ENCODE peak calls at places on chromosomes 16 and 17, in eight cellular contexts. X, R, T, Z, G, E, D and J are unnamed samples.

GRCh38 chr17:82598256-82599011 is 49.8 kb downstream of the WDR45B start:
- DNase-seq in G (no peak), D (no peak), E (no peak), X (no peak), Z (no peak), R (no peak), T (no peak), J (no peak)

GRCh38 chr16:49674255-49674980 is 181.5 kb downstream of the ZNF423 start:
- DNase-seq in D (no peak), R (no peak), Z (no peak), E (no peak), G (peak; percentile 12), T (no peak), X (no peak), J (no peak)

GRCh38 chr16:1788708-1789100 is 4.8 kb downstream of the IGFALS start:
- DNase-seq in R (no peak), D (no peak), G (no peak), T (peak; percentile 17), Z (no peak), E (no peak), X (no peak), J (no peak)

GRCh38 chr16:72875291-72876036 is 172.5 kb downstream of the ZFHX3 start:
- DNase-seq in E (no peak), D (no peak), T (no peak), R (no peak), G (peak; percentile 18), Z (no peak), X (no peak), J (no peak)

GRCh38 chr17:8060274-8060673 is 21.4 kb downstream of the ALOX15B start:
- DNase-seq in R (peak; percentile 66), G (peak; percentile 78), T (peak; percentile 53), Z (no peak), X (no peak), E (no peak), D (peak; percentile 77), J (peak; percentile 80)

GRCh38 chr17:64084940-64085649 is 44.8 kb downstream of the ERN1 start:
- DNase-seq in Z (no peak), E (no peak), G (no peak), R (no peak), X (no peak), D (no peak), T (no peak), J (no peak)

GRCh38 chr17:77704048-77704815 is 254.3 kb upstream of the TNRC6C start:
- DNase-seq in R (no peak), E (no peak), Z (no peak), D (no peak), T (no peak), X (no peak), G (no peak), J (peak; percentile 29)

GRCh38 chr16:53821957-53822625 is 118.1 kb downstream of the FTO start:
- DNase-seq in X (no peak), T (no peak), R (no peak), D (no peak), Z (no peak), E (no peak), G (peak; percentile 45), J (no peak)

GRCh38 chr17:51667722-51668083 is 407.4 kb downstream of the UTP18 start:
- DNase-seq in Z (no peak), E (no peak), D (no peak), T (no peak), R (no peak), X (no peak), G (no peak), J (no peak)

GRCh38 chr17:18968945-18969887 is 17.3 kb downstream of the SLC5A10 start:
- DNase-seq in G (peak; percentile 58), E (no peak), X (no peak), R (peak; percentile 91), Z (no peak), T (no peak), D (no peak), J (peak; percentile 47)

GRCh38 chr16:8847623-8848022 is 21.2 kb downstream of the CARHSP1 start:
- DNase-seq in E (no peak), X (no peak), T (no peak), Z (no peak), R (no peak), G (no peak), D (no peak), J (no peak)

GRCh38 chr17:16997514-16998429 is 25.9 kb upstream of the TNFRSF13B start:
- DNase-seq in T (peak; percentile 45), R (no peak), Z (no peak), D (no peak), G (peak; percentile 80), E (no peak), X (no peak), J (no peak)

GRCh38 chr17:49567871-49568694 is 7.6 kb upstream of the NXPH3 start:
- DNase-seq in R (peak; percentile 90), D (peak; percentile 92), T (peak; percentile 87), G (peak; percentile 92), X (peak; percentile 92), E (peak; percentile 33), Z (peak; percentile 85), J (peak; percentile 83)

GRCh38 chr16:78137782-78138616 is 38.5 kb downstream of the WWOX start:
- DNase-seq in Z (no peak), T (no peak), D (no peak), G (no peak), R (no peak), E (no peak), X (no peak), J (no peak)

GRCh38 chr17:43721537-43722268 is 36.9 kb downstream of the SOST start:
- DNase-seq in X (no peak), E (no peak), G (peak; percentile 75), D (no peak), Z (no peak), R (no peak), T (no peak), J (no peak)

GRCh38 chr16:75229172-75230031 is 10.6 kb downstream of the CTRB1 start:
- DNase-seq in D (peak; percentile 84), Z (no peak), X (peak; percentile 24), T (no peak), R (no peak), G (no peak), E (no peak), J (no peak)

GRCh38 chr17:83026311-83026811 is 53.0 kb upstream of the METRNL start:
- DNase-seq in X (no peak), D (no peak), T (no peak), G (no peak), Z (no peak), R (no peak), E (no peak), J (no peak)

GRCh38 chr17:44033841-44034408 is 19.2 kb upstream of the TMEM101 start:
- DNase-seq in D (no peak), T (no peak), Z (no peak), X (no peak), E (no peak), G (no peak), R (no peak), J (no peak)

GRCh38 chr16:67216612-67217490 is 10.1 kb upstream of the TMEM208 start:
- DNase-seq in R (no peak), G (no peak), T (peak; percentile 77), D (peak; percentile 56), E (no peak), X (no peak), Z (no peak), J (no peak)

GRCh38 chr17:50028207-50029120 is 27.4 kb upstream of the ITGA3 start:
- DNase-seq in R (no peak), G (peak; percentile 91), Z (no peak), D (peak; percentile 47), X (no peak), T (no peak), E (no peak), J (peak; percentile 89)

GRCh38 chr17:70555723-70556122 is 386.4 kb downstream of the KCNJ2 start:
- DNase-seq in X (no peak), R (no peak), T (no peak), D (no peak), G (no peak), E (no peak), Z (no peak), J (no peak)

GRCh38 chr17:74245145-74245817 is 28.8 kb upstream of the DNAI2 start:
- DNase-seq in X (no peak), R (no peak), T (no peak), G (no peak), E (no peak), D (no peak), Z (no peak), J (no peak)

GRCh38 chr17:65785109-65785508 is 223.7 kb upstream of the AXIN2 start:
- DNase-seq in D (no peak), G (peak; percentile 93), X (no peak), T (no peak), E (no peak), Z (no peak), R (no peak), J (no peak)

GRCh38 chr16:19450186-19450585 is 32.5 kb downstream of the TMC5 start:
- DNase-seq in X (no peak), T (no peak), D (no peak), G (no peak), R (no peak), E (no peak), Z (no peak), J (no peak)
- TF ChIP-seq POLR2A in X (no peak), T (no peak), D (no peak), G (no peak), R (no peak), E (no peak), Z (no peak), J (no peak)

GRCh38 chr16:6692874-6693273 is 639.8 kb upstream of the RBFOX1 start:
- DNase-seq in G (no peak), E (no peak), X (no peak), Z (no peak), D (no peak), R (no peak), T (no peak), J (no peak)
- TF ChIP-seq CTCF in G (no peak), E (no peak), X (no peak), Z (no peak), D (no peak), R (no peak), T (no peak), J (no peak)

DNA sequence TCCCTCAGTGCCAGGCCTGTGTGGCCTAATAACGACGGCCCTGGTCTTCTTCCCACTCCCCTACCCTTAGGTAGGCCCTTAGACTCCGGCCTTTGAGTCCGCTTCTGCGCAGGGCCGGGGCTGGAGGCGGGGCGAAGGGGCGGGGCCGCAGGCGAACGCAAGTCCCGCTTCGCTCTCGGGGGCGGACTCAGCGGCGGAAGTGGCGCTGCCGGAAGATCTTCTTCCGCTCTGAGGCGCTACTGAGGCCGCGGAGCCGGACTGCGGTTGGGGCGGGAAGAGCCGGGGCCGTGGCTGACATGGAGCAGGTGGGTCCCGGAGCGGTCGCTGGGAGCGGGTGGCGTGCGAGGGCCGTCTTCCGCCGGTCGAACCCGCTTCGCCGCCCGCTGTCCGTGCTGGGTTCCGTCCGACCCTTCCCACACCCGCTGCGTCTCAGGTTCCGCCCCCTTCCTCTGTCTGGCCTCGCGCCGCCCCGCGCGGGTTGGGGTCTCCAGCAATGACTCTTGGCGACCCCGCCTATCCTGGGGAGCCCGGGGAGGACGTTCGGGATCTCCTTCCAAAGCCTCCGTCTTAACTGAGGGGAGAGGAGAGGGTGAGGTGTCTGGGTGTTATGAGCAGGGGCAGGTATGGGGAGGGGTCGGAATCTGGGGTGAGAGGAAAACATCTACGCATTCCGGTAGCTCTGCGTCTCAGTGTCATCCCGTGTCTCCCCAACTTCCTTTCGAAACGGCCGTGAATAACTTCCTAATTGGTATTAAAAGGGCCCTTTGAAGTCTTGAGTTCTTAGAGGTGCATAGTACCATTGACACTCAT is at the start of gene STARD3:
- DNase-seq in R (peak; percentile 96), X (peak; percentile 93), E (peak; percentile 33), Z (peak; percentile 87), G (peak; percentile 92), D (peak; percentile 93), T (peak; percentile 96), J (peak; percentile 98)
- TF ChIP-seq POLR2A in R (peak; percentile 78), X (peak; percentile 57), E (no peak), Z (peak; percentile 74), G (peak; percentile 75), D (peak; percentile 67), T (peak; percentile 77), J (no peak)

GRCh38 chr17:4967539-4968165 is at the start of gene SPAG7:
- DNase-seq in T (peak; percentile 95), G (peak; percentile 99), E (peak; percentile 88), R (peak; percentile 96), Z (peak; percentile 89), D (peak; percentile 96), X (peak; percentile 98), J (peak; percentile 94)
- TF ChIP-seq CTCF in T (peak; percentile 10), G (no peak), E (no peak), R (peak; percentile 27), Z (no peak), D (no peak), X (peak; percentile 14), J (no peak)